ENCODE peak calls at places on chromosomes 16 and 17, in five cellular contexts. B is CD4-positive, alpha-beta memory T cell; W is neural progenitor cell; F is tibial artery; T is PC-3. E is an unnamed sample.

GRCh38 chr16:2821483-2822157 is 4.6 kb downstream of the PRSS21 start:
- DNase-seq in B (no peak), W (no peak), F (peak; percentile 32), T (no peak), E (no peak)

GRCh38 chr16:20905576-20905975 is 5.0 kb downstream of the LYRM1 start:
- DNase-seq in B (no peak), W (no peak), F (no peak), T (no peak), E (no peak)

GRCh38 chr16:57950382-57950781 is 20.5 kb downstream of the CNGB1 start:
- DNase-seq in B (no peak), W (no peak), F (no peak), T (no peak), E (no peak)

GRCh38 chr17:75642221-75643032 is 9.2 kb downstream of the SMIM5 start:
- DNase-seq in B (no peak), W (no peak), F (no peak), T (peak; percentile 60), E (no peak)

GRCh38 chr17:4206945-4207344 is 56.8 kb downstream of the ANKFY1 start:
- DNase-seq in B (no peak), W (no peak), F (no peak), T (no peak), E (no peak)

GRCh38 chr17:57001541-57001940 is 23.6 kb downstream of the SCPEP1 start:
- DNase-seq in B (no peak), W (no peak), F (no peak), T (no peak), E (no peak)

GRCh38 chr17:68437979-68438877 is 19.1 kb downstream of the WIPI1 start:
- DNase-seq in B (peak; percentile 55), W (no peak), F (peak; percentile 38), T (no peak), E (peak; percentile 33)

GRCh38 chr17:31061678-31062077 is 33.1 kb upstream of the NF1 start:
- DNase-seq in B (no peak), W (peak; percentile 53), F (no peak), T (no peak), E (no peak)

GRCh38 chr16:85720319-85720637 is 30.6 kb downstream of the C16orf74 start:
- DNase-seq in B (no peak), W (no peak), F (no peak), T (peak; percentile 90), E (no peak)

GRCh38 chr17:2222901-2223616 is 80.5 kb downstream of the SMG6 start:
- DNase-seq in B (peak; percentile 67), W (peak; percentile 21), F (peak; percentile 77), T (no peak), E (no peak)

GRCh38 chr16:79186196-79186595 is 414.3 kb downstream of the MAF start:
- DNase-seq in B (no peak), W (no peak), F (no peak), T (no peak), E (no peak)

GRCh38 chr17:19305261-19305660 is 57.3 kb downstream of the B9D1 start:
- DNase-seq in B (no peak), W (no peak), F (no peak), T (no peak), E (no peak)

GRCh38 chr16:89359296-89360147 is 130.8 kb downstream of the ANKRD11 start:
- DNase-seq in B (no peak), W (no peak), F (peak; percentile 75), T (no peak), E (no peak)

GRCh38 chr17:18324140-18325049 is 9.3 kb downstream of the SMCR8 start:
- DNase-seq in B (no peak), W (no peak), F (no peak), T (no peak), E (no peak)

GRCh38 chr16:59148756-59149155 is 414.6 kb upstream of the GOT2 start:
- DNase-seq in B (no peak), W (no peak), F (no peak), T (no peak), E (no peak)

GRCh38 chr16:24957887-24958286 is 57.3 kb downstream of the ARHGAP17 start:
- DNase-seq in B (no peak), W (no peak), F (no peak), T (no peak), E (no peak)

GRCh38 chr16:55480228-55480655 is 1.2 kb downstream of the MMP2 start:
- DNase-seq in B (no peak), W (peak; percentile 73), F (peak; percentile 93), T (peak; percentile 4), E (no peak)

GRCh38 chr16:719815-720506 is 985 bp upstream of the ANTKMT start:
- DNase-seq in B (no peak), W (no peak), F (no peak), T (peak; percentile 53), E (no peak)

GRCh38 chr17:50035421-50035879 is 20.5 kb upstream of the ITGA3 start:
- DNase-seq in B (no peak), W (no peak), F (no peak), T (no peak), E (no peak)
- H3K27ac ChIP-seq in B (no peak overlapping the region), W (no peak overlapping the region), F (peak overlapping the region; percentile 83), T (no peak overlapping the region), E (no peak overlapping the region)

GRCh38 chr17:35775039-35775438 is 14.4 kb downstream of the C17orf50 start:
- DNase-seq in B (no peak), W (no peak), F (no peak), T (no peak), E (no peak)

GRCh38 chr17:35773674-35774425 is 13.2 kb downstream of the C17orf50 start:
- DNase-seq in B (no peak), W (no peak), F (no peak), T (no peak), E (no peak)

GRCh38 chr17:35773129-35773528 is 12.4 kb downstream of the C17orf50 start:
- DNase-seq in B (no peak), W (no peak), F (no peak), T (no peak), E (no peak)

GRCh38 chr17:35775583-35775982 is 14.9 kb downstream of the C17orf50 start:
- DNase-seq in B (no peak), W (no peak), F (no peak), T (no peak), E (no peak)

DNA sequence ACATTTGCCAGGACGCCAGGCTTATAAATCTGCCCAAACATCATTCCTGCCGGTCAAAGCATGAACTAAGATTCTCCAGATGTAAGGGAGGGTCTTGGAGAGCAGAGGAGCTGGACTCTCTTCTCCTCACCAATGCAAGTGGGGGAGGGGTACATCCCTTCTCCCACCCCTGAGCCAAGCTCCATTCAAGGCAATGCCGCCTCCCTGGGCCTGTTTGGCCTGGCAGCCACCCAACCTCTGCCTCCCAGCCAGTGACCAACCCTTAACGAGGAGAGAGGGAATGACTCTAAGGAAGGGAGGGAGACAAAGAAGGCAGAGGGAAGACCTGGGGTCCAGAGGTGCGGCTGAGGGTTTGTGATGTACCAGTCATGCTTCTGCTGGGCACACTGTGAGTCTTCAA is 13.8 kb downstream of the C17orf50 start:
- DNase-seq in B (no peak), W (no peak), F (peak; percentile 93), T (peak; percentile 39), E (no peak)
- H3K27ac ChIP-seq in B (no peak overlapping the region), W (no peak overlapping the region), F (peak overlapping the region; percentile 84), T (no peak overlapping the region), E (no peak overlapping the region)

DNA sequence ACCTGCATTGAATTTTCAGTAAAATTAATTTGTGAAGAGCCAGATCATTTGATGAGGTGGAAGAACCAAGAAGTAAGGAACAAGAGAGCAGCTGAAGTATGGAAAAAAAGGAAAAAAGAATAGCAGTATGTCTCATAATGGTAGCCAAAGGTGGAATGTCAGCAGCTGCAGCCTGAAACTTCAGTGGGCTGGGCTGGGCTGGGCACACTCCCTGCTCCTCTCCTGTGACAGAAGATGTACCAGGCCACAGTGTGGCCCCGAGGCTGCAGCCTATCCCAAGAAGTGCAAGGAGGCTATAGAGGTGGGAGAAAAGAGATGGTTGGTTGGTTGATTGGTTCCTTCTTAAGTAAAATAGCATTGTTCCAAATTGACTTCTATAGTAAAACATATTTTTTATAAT is 84.5 kb downstream of the TNRC6C start:
- DNase-seq in B (no peak), W (no peak), F (no peak), T (no peak), E (no peak)
- H3K27ac ChIP-seq in B (no peak overlapping the region), W (no peak overlapping the region), F (no peak overlapping the region), T (no peak overlapping the region), E (no peak overlapping the region)

DNA sequence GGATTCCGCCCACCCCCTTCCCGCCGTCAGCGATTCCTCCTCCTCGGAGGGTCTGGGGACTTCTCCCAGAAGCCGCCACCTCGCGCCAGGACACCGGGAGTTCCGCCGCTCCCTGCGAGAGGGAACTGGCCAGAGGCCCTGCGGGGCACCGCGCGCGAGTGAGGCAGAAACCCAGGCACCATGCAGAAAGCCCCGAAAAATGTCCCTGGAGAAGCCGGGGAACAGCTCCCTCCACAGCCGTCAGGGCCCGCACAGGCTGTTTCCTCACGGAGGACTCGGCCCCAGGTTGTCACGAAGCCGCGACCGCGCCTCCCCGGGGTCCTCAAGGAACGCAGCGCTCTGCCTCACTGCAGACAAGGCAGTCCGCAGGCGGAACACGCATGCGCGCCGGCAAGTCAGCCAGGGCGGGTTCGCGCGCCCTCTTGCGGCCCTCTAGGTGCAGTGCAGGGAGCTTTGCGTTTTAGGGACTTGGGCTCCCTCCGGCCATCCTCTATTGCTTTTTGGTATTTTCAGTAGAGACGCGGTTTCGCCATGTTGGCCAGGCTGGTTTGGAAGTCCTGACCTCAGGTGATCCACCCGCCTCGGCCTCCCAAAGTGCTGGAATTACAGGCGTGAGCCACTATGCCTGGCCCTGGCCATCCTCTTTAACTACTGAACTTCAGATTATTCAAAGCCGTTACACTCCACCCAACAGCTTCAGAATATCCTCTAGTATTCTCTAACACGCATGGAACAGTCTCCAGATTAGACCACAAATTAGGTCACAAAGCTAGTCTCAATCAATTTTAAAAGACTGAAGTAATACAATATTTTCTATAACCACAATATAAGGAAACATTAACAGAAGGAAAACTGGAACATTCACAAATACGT is 20.3 kb upstream of the ZNF287 start:
- DNase-seq in B (peak; percentile 92), W (peak; percentile 97), F (peak; percentile 94), T (peak; percentile 92), E (peak; percentile 92)
- H3K27ac ChIP-seq in B (no peak overlapping the region), W (no peak overlapping the region), F (peak overlapping the region; percentile 63), T (no peak overlapping the region), E (no peak overlapping the region)

GRCh38 chr17:41394254-41395016 is 3.0 kb downstream of the KRT31 start:
- DNase-seq in B (no peak), W (no peak), F (no peak), T (peak; percentile 34), E (no peak)

GRCh38 chr17:41391535-41391934 is 5.9 kb downstream of the KRT31 start:
- DNase-seq in B (no peak), W (no peak), F (no peak), T (no peak), E (no peak)

GRCh38 chr17:41392278-41392677 is 5.1 kb downstream of the KRT31 start:
- DNase-seq in B (no peak), W (no peak), F (no peak), T (no peak), E (no peak)

GRCh38 chr17:41393294-41393693 is 4.1 kb downstream of the KRT31 start:
- DNase-seq in B (no peak), W (no peak), F (no peak), T (no peak), E (no peak)

DNA sequence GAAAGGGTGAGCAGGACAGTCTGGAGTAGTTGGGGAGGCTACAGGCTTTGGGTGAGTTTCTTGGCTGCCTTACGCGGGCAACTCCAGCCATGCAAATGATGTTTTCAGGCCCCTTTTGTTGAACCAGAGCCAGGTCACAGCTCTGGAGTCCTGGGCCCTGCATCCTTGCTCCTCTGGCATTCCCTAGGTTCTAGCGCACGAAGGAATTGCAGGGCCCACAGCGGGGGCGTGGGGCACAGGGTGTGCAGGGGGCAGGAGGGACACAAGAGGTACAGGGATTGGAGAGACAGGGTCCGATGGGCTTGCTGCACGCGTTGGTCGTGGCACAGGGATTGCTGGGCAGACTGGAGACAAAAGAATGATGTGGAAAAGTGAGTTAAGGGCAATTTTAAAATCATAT is 3.6 kb downstream of the KRT31 start:
- DNase-seq in B (no peak), W (no peak), F (no peak), T (no peak), E (no peak)
- H3K27ac ChIP-seq in B (no peak overlapping the region), W (no peak overlapping the region), F (no peak overlapping the region), T (no peak overlapping the region), E (no peak overlapping the region)